ENCODE peak calls at places on chromosomes 3 and 15, in six cellular contexts. K is PC-3, V is mesendoderm, L is fibroblast of pulmonary artery, T is upper lobe of right lung, G is NT2/D1. E is an unnamed sample.

GRCh38 chr3:157136647-157137387 is 23.1 kb downstream of the CCNL1 start:
- DNase-seq in K (peak), V (no peak), L (peak), T (no peak), G (no peak), E (no peak)

GRCh38 chr3:172461530-172462138 is 13.4 kb upstream of the GHSR start:
- DNase-seq in K (peak), V (peak), L (peak), T (no peak), G (no peak), E (no peak)

GRCh38 chr15:64813075-64813474 is 12.4 kb downstream of the PIF1 start:
- DNase-seq in K (peak), V (peak), L (peak), T (no peak), G (no peak), E (no peak)

GRCh38 chr3:125150525-125151436 is 61.8 kb downstream of the SLC12A8 start:
- DNase-seq in K (peak), V (peak), L (peak), T (no peak), G (no peak), E (peak)

GRCh38 chr3:12175844-12176453 is 17.2 kb upstream of the TIMP4 start:
- DNase-seq in K (peak), V (peak), L (peak), T (peak), G (peak), E (peak)

GRCh38 chr15:56774356-56774755 is 41.0 kb upstream of the ZNF280D start:
- DNase-seq in K (no peak), V (no peak), L (no peak), T (no peak), G (no peak), E (no peak)

GRCh38 chr3:110881069-110881468 is 190.5 kb upstream of the NECTIN3 start:
- DNase-seq in K (peak), V (peak), L (peak), T (peak), G (peak), E (peak)

GRCh38 chr3:42151596-42152145 is 60.5 kb downstream of the TRAK1 start:
- DNase-seq in K (peak), V (no peak), L (no peak), T (no peak), G (no peak), E (no peak)

GRCh38 chr15:31342781-31343626 is 16.4 kb downstream of the KLF13 start:
- DNase-seq in K (no peak), V (no peak), L (no peak), T (no peak), G (no peak), E (peak)

GRCh38 chr3:155979746-155980145 is 109.3 kb downstream of the GMPS start:
- DNase-seq in K (no peak), V (no peak), L (no peak), T (no peak), G (no peak), E (no peak)

GRCh38 chr3:43670635-43671522 is 19.9 kb upstream of the ABHD5 start:
- DNase-seq in K (no peak), V (no peak), L (no peak), T (no peak), G (no peak), E (no peak)

GRCh38 chr3:127035672-127036071 is 52.8 kb downstream of the PLXNA1 start:
- DNase-seq in K (peak), V (no peak), L (peak), T (peak), G (no peak), E (no peak)

GRCh38 chr3:155805204-155805801 is 775 bp downstream of the C3orf33 start:
- DNase-seq in K (peak), V (peak), L (peak), T (peak), G (no peak), E (no peak)

GRCh38 chr3:86867990-86868389 is 123.0 kb downstream of the VGLL3 start:
- DNase-seq in K (no peak), V (no peak), L (peak), T (no peak), G (no peak), E (no peak)

GRCh38 chr3:133472889-133473288 is 73.0 kb downstream of the BFSP2 start:
- DNase-seq in K (no peak), V (no peak), L (no peak), T (no peak), G (no peak), E (no peak)

GRCh38 chr3:63232764-63233396 is 45.2 kb upstream of the SYNPR start:
- DNase-seq in K (peak), V (no peak), L (peak), T (no peak), G (no peak), E (no peak)

GRCh38 chr15:62219799-62220198 is 54.7 kb upstream of the C2CD4B start:
- DNase-seq in K (no peak), V (no peak), L (no peak), T (no peak), G (no peak), E (no peak)

GRCh38 chr15:25668901-25669300 is 194.2 kb downstream of the ATP10A start:
- DNase-seq in K (peak), V (no peak), L (no peak), T (no peak), G (no peak), E (no peak)

GRCh38 chr3:127073931-127074820 is 91.3 kb downstream of the PLXNA1 start:
- DNase-seq in K (peak), V (no peak), L (peak), T (no peak), G (no peak), E (peak)

GRCh38 chr15:52788099-52788986 is 1.8 kb downstream of the ONECUT1 start:
- DNase-seq in K (no peak), V (peak), L (no peak), T (no peak), G (no peak), E (no peak)

GRCh38 chr3:23086366-23086765 is 116.8 kb upstream of the UBE2E2 start:
- DNase-seq in K (no peak), V (no peak), L (no peak), T (no peak), G (no peak), E (no peak)

GRCh38 chr3:129606522-129607390 is at the start of gene PLXND1:
- DNase-seq in K (peak), V (peak), L (peak), T (peak), G (no peak), E (peak)

GRCh38 chr3:166195808-166196207 is 358.6 kb upstream of the BCHE start:
- DNase-seq in K (peak), V (no peak), L (no peak), T (no peak), G (no peak), E (no peak)

GRCh38 chr15:34855397-34855796 is 60.0 kb upstream of the ACTC1 start:
- DNase-seq in K (peak), V (no peak), L (peak), T (no peak), G (no peak), E (peak)

GRCh38 chr15:66738595-66738994 is 36.6 kb downstream of the SMAD6 start:
- DNase-seq in K (no peak), V (no peak), L (no peak), T (peak), G (no peak), E (no peak)

GRCh38 chr15:88204584-88204983 is 52.0 kb downstream of the NTRK3 start:
- DNase-seq in K (no peak), V (peak), L (no peak), T (peak), G (no peak), E (no peak)

GRCh38 chr3:125148836-125149235 is 63.7 kb downstream of the SLC12A8 start:
- DNase-seq in K (no peak), V (peak), L (no peak), T (peak), G (no peak), E (no peak)

GRCh38 chr15:85120351-85121113 is 138.9 kb downstream of the PDE8A start:
- DNase-seq in K (no peak), V (no peak), L (no peak), T (no peak), G (no peak), E (no peak)

GRCh38 chr3:155078959-155079794 is 942 bp upstream of the MME start:
- DNase-seq in K (no peak), V (peak), L (peak), T (no peak), G (no peak), E (peak)

GRCh38 chr15:89383635-89384604 is 49.3 kb upstream of the POLG start:
- DNase-seq in K (peak), V (no peak), L (peak), T (no peak), G (no peak), E (no peak)

GRCh38 chr3:33313331-33313730 is 36.1 kb downstream of the FBXL2 start:
- DNase-seq in K (no peak), V (no peak), L (peak), T (no peak), G (no peak), E (no peak)

GRCh38 chr15:58521293-58521991 is 89.7 kb downstream of the LIPC start:
- DNase-seq in K (peak), V (peak), L (peak), T (peak), G (peak), E (peak)

GRCh38 chr15:51341366-51342248 is at the start of gene GLDN:
- DNase-seq in K (no peak), V (peak), L (peak), T (peak), G (peak), E (no peak)
- H3K4me3 ChIP-seq in K (peak), V (no peak), L (peak), T (peak), G (peak), E (no peak)

DNA sequence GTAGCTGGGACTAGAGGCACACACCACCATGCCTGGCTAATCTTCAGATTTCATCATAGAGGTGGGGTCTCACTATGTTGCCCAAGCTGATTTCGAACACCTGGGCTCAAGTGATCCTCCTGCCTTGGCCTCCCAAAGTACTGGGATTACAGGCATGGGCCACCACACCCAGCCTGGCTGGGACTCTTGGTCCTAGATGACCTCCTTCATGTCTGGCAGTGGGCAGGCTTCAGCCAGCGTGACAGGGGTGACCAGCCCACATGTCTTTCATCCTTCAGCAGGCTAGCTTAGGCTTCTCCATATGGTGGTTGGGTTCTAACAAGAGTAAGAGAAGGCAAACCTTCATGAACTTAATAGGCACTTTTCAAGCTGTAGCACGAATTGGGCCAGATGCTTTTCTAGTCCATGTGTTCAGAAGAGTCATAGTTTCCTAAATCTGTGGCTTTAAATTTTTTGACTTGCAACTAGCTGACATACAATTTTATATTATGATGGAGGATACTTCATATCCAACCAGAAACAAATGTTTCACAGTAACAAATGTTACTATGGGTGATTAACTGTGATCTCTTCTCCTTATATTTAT is 7.7 kb downstream of the GPD1L start:
- DNase-seq in K (no peak), V (no peak), L (no peak), T (no peak), G (no peak), E (no peak)
- H3K4me3 ChIP-seq in K (no peak), V (no peak), L (no peak), T (no peak), G (no peak), E (no peak)

GRCh38 chr3:170425491-170426239 is 7.0 kb downstream of the CLDN11 start:
- DNase-seq in K (no peak), V (peak), L (no peak), T (no peak), G (no peak), E (no peak)
- H3K4me3 ChIP-seq in K (no peak), V (no peak), L (no peak), T (no peak), G (no peak), E (no peak)

DNA sequence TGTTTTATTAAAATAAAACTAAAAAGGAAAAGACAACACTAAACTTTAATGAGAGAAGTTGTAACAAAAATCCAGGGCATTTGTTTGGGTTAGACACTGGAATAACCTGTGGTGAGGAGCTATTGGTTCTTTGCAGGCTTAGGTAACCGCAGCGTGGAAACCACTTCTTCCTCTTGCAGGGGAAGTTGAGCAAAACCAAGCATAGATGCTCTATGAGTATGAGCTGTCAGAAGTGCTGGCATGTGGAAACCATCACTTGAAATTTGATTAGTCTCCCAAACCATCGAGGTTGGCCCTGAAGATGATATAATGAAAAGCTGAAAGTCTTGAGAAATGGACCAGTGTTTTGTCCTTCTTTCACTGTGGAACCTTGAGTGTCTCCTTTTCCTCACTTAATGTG is 127.1 kb upstream of the RBMS3 start:
- DNase-seq in K (no peak), V (no peak), L (peak), T (no peak), G (no peak), E (no peak)
- H3K4me3 ChIP-seq in K (no peak), V (no peak), L (no peak), T (no peak), G (no peak), E (no peak)